ENCODE peak calls at places on chromosomes 2 and 18, in eight cellular contexts. C, E, G, W, L, A, S and X are unnamed samples.
A peak's percentile ranks its signal among the peaks of the same experiment; 100 is the strongest.

GRCh38 chr18:8800445-8800844 is 95.1 kb downstream of the MTCL1 start:
- DNase-seq in C (peak; percentile 96), E (peak; percentile 34), G (peak; percentile 99), W (peak; percentile 60), L (no peak), A (no peak), S (peak; percentile 100), X (peak; percentile 96)

GRCh38 chr18:48872234-48873145 is 78.3 kb downstream of the SMAD7 start:
- DNase-seq in C (no peak), E (no peak), G (peak; percentile 54), W (no peak), L (no peak), A (no peak), S (peak; percentile 63), X (peak; percentile 43)

GRCh38 chr2:69358914-69359313 is 28.1 kb downstream of the GFPT1 start:
- DNase-seq in C (no peak), E (no peak), G (no peak), W (no peak), L (no peak), A (no peak), S (no peak), X (no peak)

GRCh38 chr2:212364106-212364505 is 174.5 kb downstream of the ERBB4 start:
- DNase-seq in C (peak; percentile 75), E (no peak), G (peak; percentile 83), W (no peak), L (no peak), A (no peak), S (peak; percentile 71), X (no peak)

GRCh38 chr2:237156131-237156856 is 70.6 kb downstream of the COPS8 start:
- DNase-seq in C (peak; percentile 77), E (no peak), G (no peak), W (no peak), L (peak; percentile 77), A (no peak), S (peak; percentile 92), X (peak; percentile 91)

GRCh38 chr2:136327162-136327852 is 209.4 kb upstream of the CXCR4 start:
- DNase-seq in C (peak; percentile 10), E (no peak), G (no peak), W (no peak), L (no peak), A (peak; percentile 71), S (peak; percentile 29), X (peak; percentile 2)

GRCh38 chr18:77206676-77207370 is 42.8 kb upstream of the GALR1 start:
- DNase-seq in C (peak; percentile 82), E (no peak), G (peak; percentile 91), W (no peak), L (peak; percentile 74), A (no peak), S (peak; percentile 57), X (peak; percentile 94)

GRCh38 chr18:9825571-9826073 is 60.2 kb upstream of the TXNDC2 start:
- DNase-seq in C (peak; percentile 94), E (no peak), G (peak; percentile 98), W (peak; percentile 65), L (no peak), A (no peak), S (peak; percentile 96), X (peak; percentile 97)

GRCh38 chr2:62149708-62150107 is 46.2 kb upstream of the B3GNT2 start:
- DNase-seq in C (peak; percentile 95), E (no peak), G (peak; percentile 95), W (peak; percentile 6), L (no peak), A (no peak), S (peak; percentile 93), X (peak; percentile 95)

GRCh38 chr2:155815851-155816250 is 516.7 kb downstream of the NR4A2 start:
- DNase-seq in C (peak; percentile 5), E (peak; percentile 37), G (peak; percentile 2), W (no peak), L (no peak), A (no peak), S (no peak), X (peak; percentile 0)
- TF ChIP-seq CTCF in C (peak; percentile 10), E (no peak), G (no peak), W (no peak), L (no peak), A (no peak), S (peak; percentile 20), X (no peak)

GRCh38 chr2:17327649-17328048 is 190.6 kb downstream of the RAD51AP2 start:
- DNase-seq in C (no peak), E (no peak), G (no peak), W (no peak), L (no peak), A (no peak), S (no peak), X (no peak)
- H3K4me3 ChIP-seq in C (no peak overlapping the region), E (no peak overlapping the region), G (no peak overlapping the region), W (no peak overlapping the region), L (no peak overlapping the region), A (no peak overlapping the region), S (no peak overlapping the region), X (no peak overlapping the region)

GRCh38 chr2:105177008-105177407 is 64.5 kb upstream of the GPR45 start:
- DNase-seq in C (no peak), E (no peak), G (no peak), W (no peak), L (no peak), A (no peak), S (no peak), X (no peak)

GRCh38 chr2:105176429-105176828 is 65.1 kb upstream of the GPR45 start:
- DNase-seq in C (no peak), E (no peak), G (no peak), W (no peak), L (no peak), A (no peak), S (no peak), X (no peak)

GRCh38 chr2:105179469-105180372 is 61.8 kb upstream of the GPR45 start:
- DNase-seq in C (peak; percentile 80), E (peak; percentile 45), G (peak; percentile 63), W (peak; percentile 65), L (no peak), A (no peak), S (peak; percentile 79), X (peak; percentile 91)

GRCh38 chr2:105175231-105175630 is 66.3 kb upstream of the GPR45 start:
- DNase-seq in C (no peak), E (no peak), G (no peak), W (no peak), L (no peak), A (no peak), S (peak; percentile 22), X (no peak)

GRCh38 chr2:105177546-105178254 is 63.8 kb upstream of the GPR45 start:
- DNase-seq in C (no peak), E (no peak), G (no peak), W (no peak), L (no peak), A (no peak), S (no peak), X (no peak)
- TF ChIP-seq CTCF in C (no peak), E (no peak), G (no peak), W (no peak), L (no peak), A (no peak), S (no peak), X (no peak)

GRCh38 chr2:232993231-232993821 is 19.7 kb downstream of the NGEF start:
- DNase-seq in C (no peak), E (no peak), G (no peak), W (no peak), L (no peak), A (no peak), S (peak; percentile 9), X (no peak)

GRCh38 chr2:232983669-232983991 is 29.4 kb downstream of the NGEF start:
- DNase-seq in C (no peak), E (no peak), G (no peak), W (no peak), L (no peak), A (no peak), S (no peak), X (no peak)

GRCh38 chr2:232986155-232986554 is 26.9 kb downstream of the NGEF start:
- DNase-seq in C (no peak), E (no peak), G (no peak), W (no peak), L (no peak), A (no peak), S (no peak), X (no peak)

GRCh38 chr2:232984451-232985207 is 28.4 kb downstream of the NGEF start:
- DNase-seq in C (no peak), E (no peak), G (no peak), W (no peak), L (no peak), A (no peak), S (no peak), X (no peak)

GRCh38 chr2:232988444-232988843 is 24.6 kb downstream of the NGEF start:
- DNase-seq in C (peak; percentile 93), E (no peak), G (peak; percentile 99), W (peak; percentile 96), L (no peak), A (no peak), S (peak; percentile 96), X (peak; percentile 95)
- H3K4me3 ChIP-seq in C (no peak overlapping the region), E (no peak overlapping the region), G (no peak overlapping the region), W (no peak overlapping the region), L (no peak overlapping the region), A (no peak overlapping the region), S (peak overlapping the region; percentile 36), X (no peak overlapping the region)

GRCh38 chr2:225177098-225177497 is 134.8 kb upstream of the DOCK10 start:
- DNase-seq in C (peak; percentile 11), E (no peak), G (peak; percentile 36), W (no peak), L (no peak), A (no peak), S (peak; percentile 68), X (peak; percentile 47)
- TF ChIP-seq CTCF in C (no peak), E (no peak), G (no peak), W (no peak), L (no peak), A (no peak), S (no peak), X (peak; percentile 14)

GRCh38 chr18:68611301-68611700 is 103.6 kb downstream of the TMX3 start:
- DNase-seq in C (no peak), E (no peak), G (no peak), W (no peak), L (no peak), A (no peak), S (no peak), X (no peak)
- H3K4me3 ChIP-seq in C (no peak overlapping the region), E (no peak overlapping the region), G (no peak overlapping the region), W (no peak overlapping the region), L (no peak overlapping the region), A (no peak overlapping the region), S (no peak overlapping the region), X (no peak overlapping the region)

GRCh38 chr2:182667321-182667695 is 48.7 kb upstream of the DNAJC10 start:
- DNase-seq in C (no peak), E (no peak), G (no peak), W (no peak), L (no peak), A (no peak), S (no peak), X (no peak)

GRCh38 chr2:182672471-182673165 is 43.4 kb upstream of the DNAJC10 start:
- DNase-seq in C (peak; percentile 89), E (peak; percentile 8), G (peak; percentile 73), W (no peak), L (no peak), A (no peak), S (peak; percentile 80), X (peak; percentile 85)

GRCh38 chr2:182666674-182667320 is 49.3 kb upstream of the DNAJC10 start:
- DNase-seq in C (peak; percentile 52), E (peak; percentile 32), G (peak; percentile 46), W (peak; percentile 10), L (no peak), A (no peak), S (peak; percentile 12), X (peak; percentile 65)

GRCh38 chr2:182664212-182664611 is 51.8 kb upstream of the DNAJC10 start:
- DNase-seq in C (no peak), E (no peak), G (no peak), W (no peak), L (no peak), A (no peak), S (no peak), X (no peak)

GRCh38 chr2:182668671-182669070 is 47.4 kb upstream of the DNAJC10 start:
- DNase-seq in C (peak; percentile 26), E (no peak), G (no peak), W (no peak), L (no peak), A (no peak), S (peak; percentile 87), X (peak; percentile 62)
- TF ChIP-seq CTCF in C (no peak), E (no peak), G (no peak), W (no peak), L (no peak), A (no peak), S (no peak), X (no peak)